ENCODE peak calls at places on chromosomes 5 and 9, in eight cellular contexts. Q is kidney, B is endodermal cell, X is AG04449, S is ovary, E is WTC11, K is cardiac fibroblast, I is endothelial cell. C is an unnamed sample.
A peak's percentile ranks its signal among the peaks of the same experiment; 100 is the strongest.

GRCh38 chr5:143434261-143435206 is 31.0 kb upstream of the NR3C1 start:
- DNase-seq in Q (no peak), I (no peak), E (no peak), S (no peak), K (peak; percentile 37), B (no peak), X (no peak), C (no peak)

GRCh38 chr5:157447246-157447645 is 12.8 kb upstream of the NIPAL4 start:
- DNase-seq in E (peak; percentile 25), B (no peak), K (no peak), X (no peak), I (no peak), S (no peak), Q (peak; percentile 85), C (no peak)

GRCh38 chr9:87198716-87199115 is 251.4 kb upstream of the GAS1 start:
- DNase-seq in B (no peak), Q (no peak), E (no peak), I (no peak), K (peak; percentile 22), S (no peak), X (no peak), C (peak; percentile 16)

GRCh38 chr9:111975709-111976108 is 79.1 kb downstream of the UGCG start:
- DNase-seq in I (no peak), Q (no peak), X (no peak), E (peak; percentile 41), S (no peak), B (peak; percentile 69), K (no peak), C (peak; percentile 36)

GRCh38 chr5:158838788-158839187 is 260.9 kb downstream of the EBF1 start:
- DNase-seq in I (no peak), S (no peak), Q (no peak), B (no peak), K (no peak), E (no peak), X (no peak), C (no peak)

GRCh38 chr5:134111741-134112647 is 2.5 kb upstream of the TCF7 start:
- DNase-seq in K (peak; percentile 39), X (no peak), E (no peak), Q (no peak), S (no peak), I (no peak), B (no peak), C (no peak)

GRCh38 chr5:112418412-112419049 is 546 bp downstream of the EPB41L4A start:
- DNase-seq in B (no peak), E (no peak), Q (no peak), I (peak; percentile 23), S (peak; percentile 14), X (no peak), K (peak; percentile 13), C (peak; percentile 27)

GRCh38 chr9:133713211-133713959 is 24.8 kb downstream of the SARDH start:
- DNase-seq in E (no peak), B (peak; percentile 55), K (no peak), I (peak; percentile 2), Q (peak; percentile 75), X (no peak), S (peak; percentile 19), C (no peak)

GRCh38 chr9:4389003-4389402 is 89.1 kb upstream of the GLIS3 start:
- DNase-seq in E (no peak), K (no peak), X (no peak), I (no peak), Q (no peak), S (no peak), B (no peak), C (no peak)

GRCh38 chr9:4389755-4390154 is 89.9 kb upstream of the GLIS3 start:
- DNase-seq in S (no peak), Q (no peak), I (no peak), K (peak; percentile 30), B (no peak), X (no peak), E (no peak), C (no peak)

GRCh38 chr9:4384750-4385149 is 84.9 kb upstream of the GLIS3 start:
- DNase-seq in Q (no peak), S (no peak), I (no peak), E (no peak), K (no peak), X (no peak), B (no peak), C (no peak)

GRCh38 chr9:4382722-4383317 is 83.0 kb upstream of the GLIS3 start:
- DNase-seq in I (peak; percentile 18), K (peak; percentile 60), E (no peak), X (no peak), B (peak; percentile 52), S (no peak), Q (no peak), C (peak; percentile 53)

DNA sequence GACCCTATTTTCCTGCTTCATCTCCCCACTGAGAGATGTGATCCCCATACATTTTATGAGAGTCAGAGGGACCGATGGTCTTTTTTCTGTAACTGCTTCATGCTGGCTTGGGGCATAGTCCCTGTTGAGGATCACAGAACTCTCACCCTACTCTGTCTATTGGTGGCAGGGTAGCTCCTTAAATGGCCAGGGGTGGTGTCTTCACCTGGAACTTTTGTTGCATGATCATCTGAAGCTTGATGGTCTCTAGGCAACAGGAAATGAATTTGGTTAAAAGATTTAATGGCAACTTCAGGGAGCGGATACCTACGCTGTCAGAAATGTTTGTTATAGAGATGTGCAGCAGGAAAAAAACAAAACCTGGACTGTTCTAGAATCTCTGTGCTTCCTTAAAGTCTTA is 87.0 kb upstream of the GLIS3 start:
- DNase-seq in Q (no peak), X (no peak), B (peak; percentile 54), E (no peak), K (peak; percentile 20), I (no peak), S (no peak), C (peak; percentile 9)
- TF ChIP-seq CTCF in Q (no peak), X (no peak), B (peak; percentile 59), E (no peak), K (no peak), I (no peak), S (no peak), C (no peak)

GRCh38 chr9:96567203-96567700 is 52.4 kb downstream of the CDC14B start:
- DNase-seq in K (peak; percentile 43), X (no peak), B (no peak), I (no peak), S (no peak), Q (no peak), E (no peak), C (no peak)
- TF ChIP-seq CTCF in K (no peak), X (no peak), B (no peak), I (peak; percentile 8), S (no peak), Q (no peak), E (no peak), C (no peak)

GRCh38 chr9:108780949-108781734 is 74.6 kb downstream of the ACTL7B start:
- DNase-seq in I (no peak), E (no peak), X (no peak), K (no peak), Q (no peak), B (no peak), S (no peak), C (peak; percentile 23)

GRCh38 chr9:108779506-108779905 is 76.3 kb downstream of the ACTL7B start:
- DNase-seq in B (no peak), Q (no peak), I (no peak), S (no peak), E (no peak), X (no peak), K (no peak), C (no peak)

GRCh38 chr9:108775901-108776306 is 79.9 kb downstream of the ACTL7B start:
- DNase-seq in S (no peak), E (no peak), Q (no peak), X (no peak), B (no peak), K (no peak), I (no peak), C (no peak)

DNA sequence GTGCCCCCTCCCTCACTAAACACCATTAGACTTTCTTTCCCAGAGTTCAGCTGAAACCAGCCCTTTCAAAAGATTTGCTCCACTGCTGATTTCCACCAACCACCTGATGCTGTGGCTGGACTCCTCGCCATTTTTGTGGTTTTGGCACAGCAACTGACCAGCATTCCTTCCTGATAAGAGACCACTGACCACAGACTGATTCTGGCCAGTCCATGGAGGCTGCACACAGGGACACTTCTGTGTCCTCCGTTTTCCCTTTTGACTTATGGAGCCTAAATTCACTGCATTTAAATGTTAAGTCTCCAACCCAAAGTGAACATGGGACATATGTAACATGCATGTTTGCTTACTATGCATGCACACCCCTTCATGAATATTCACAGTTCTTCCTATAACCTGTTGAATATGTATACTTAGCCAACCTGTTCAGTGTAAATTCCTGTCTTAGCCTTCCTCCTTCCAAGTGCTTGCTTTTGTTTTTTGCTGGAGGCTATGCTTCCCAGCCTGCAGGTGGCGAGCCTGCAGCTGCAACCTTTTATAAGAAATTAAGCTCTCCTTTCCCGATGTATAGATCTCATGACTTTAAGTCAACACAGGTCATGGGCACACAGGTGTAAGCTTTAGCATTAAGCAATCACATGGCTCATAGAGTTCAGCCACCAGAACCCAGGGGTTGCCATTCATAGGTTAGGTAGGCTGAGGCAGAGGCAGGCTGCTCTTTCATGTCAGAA is 78.7 kb downstream of the ACTL7B start:
- DNase-seq in S (no peak), B (no peak), E (no peak), Q (no peak), K (peak; percentile 51), I (no peak), X (no peak), C (peak; percentile 48)
- TF ChIP-seq CTCF in S (no peak), B (peak; percentile 69), E (no peak), Q (no peak), K (peak; percentile 40), I (peak; percentile 24), X (peak; percentile 14), C (no peak)

GRCh38 chr5:80656425-80656824 is 1.6 kb upstream of the DHFR start:
- DNase-seq in S (no peak), I (no peak), E (no peak), X (no peak), Q (no peak), B (no peak), K (peak; percentile 15), C (no peak)

GRCh38 chr5:80654054-80654390 is 430 bp upstream of the MSH3 start:
- DNase-seq in S (no peak), Q (no peak), I (peak; percentile 9), X (no peak), B (peak; percentile 75), K (peak; percentile 15), E (no peak), C (peak; percentile 18)

GRCh38 chr5:80653497-80653896 is 955 bp upstream of the MSH3 start:
- DNase-seq in E (no peak), Q (no peak), X (no peak), S (no peak), I (no peak), B (no peak), K (no peak), C (no peak)

GRCh38 chr5:80655231-80655784 is 525 bp upstream of the DHFR start:
- DNase-seq in Q (no peak), E (no peak), S (no peak), I (no peak), X (no peak), B (no peak), K (peak; percentile 41), C (peak; percentile 6)

DNA sequence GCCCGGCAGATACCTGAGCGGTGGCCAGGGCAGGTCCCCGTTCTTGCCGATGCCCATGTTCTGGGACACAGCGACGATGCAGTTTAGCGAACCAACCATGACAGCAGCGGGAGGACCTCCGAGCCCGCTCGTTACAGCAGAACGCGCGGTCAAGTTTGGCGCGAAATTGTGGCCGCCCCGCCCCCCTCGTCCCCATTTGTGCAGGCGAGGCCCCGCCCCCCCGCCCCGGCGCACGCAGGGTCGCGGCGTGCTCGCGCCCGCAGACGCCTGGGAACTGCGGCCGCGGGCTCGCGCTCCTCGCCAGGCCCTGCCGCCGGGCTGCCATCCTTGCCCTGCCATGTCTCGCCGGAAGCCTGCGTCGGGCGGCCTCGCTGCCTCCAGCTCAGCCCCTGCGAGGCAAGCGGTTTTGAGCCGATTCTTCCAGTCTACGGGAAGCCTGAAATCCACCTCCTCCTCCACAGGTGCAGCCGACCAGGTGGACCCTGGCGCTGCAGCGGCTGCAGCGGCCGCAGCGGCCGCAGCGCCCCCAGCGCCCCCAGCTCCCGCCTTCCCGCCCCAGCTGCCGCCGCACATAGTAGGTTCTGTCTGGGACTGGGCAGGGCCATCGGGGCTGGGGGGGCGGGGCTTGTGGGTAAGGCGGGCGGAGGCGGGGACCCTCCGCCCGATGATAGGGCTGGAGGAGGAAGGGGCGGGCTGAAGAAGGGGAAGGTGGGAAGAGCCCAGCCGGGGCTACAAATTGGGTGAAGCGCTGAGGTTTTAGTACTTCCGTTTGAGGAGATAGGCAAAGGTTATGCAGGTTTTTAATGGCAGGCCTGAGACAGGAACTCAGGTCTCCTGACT is at the start of the genes DHFR and MSH3:
- DNase-seq in K (peak; percentile 90), B (peak; percentile 97), I (peak; percentile 81), X (peak; percentile 38), E (peak; percentile 87), S (peak; percentile 90), Q (peak; percentile 94), C (peak; percentile 93)
- TF ChIP-seq CTCF in K (no peak), B (peak; percentile 59), I (no peak), X (no peak), E (no peak), S (no peak), Q (no peak), C (no peak)